ENCODE peak calls at places on chromosomes 4 and X, in ten cellular contexts. F is A549, W is adipocyte, A is breast epithelium, G is HCT116, B is prostate gland, M is NT2/D1, L is OCI-LY7, Q is psoas muscle, N is endodermal cell. T is an unnamed sample.

GRCh38 chr4:57763070-57763469 is 652.9 kb upstream of the IGFBP7 start:
- DNase-seq in F (no peak), W (no peak), A (no peak), G (no peak), B (no peak), M (no peak), L (no peak), Q (no peak), N (no peak), T (no peak)

GRCh38 chrX:75596178-75596577 is 73.3 kb upstream of the ZDHHC15 start:
- DNase-seq in F (no peak), W (peak; percentile 35), A (no peak), G (no peak), B (no peak), M (no peak), L (no peak), Q (no peak), N (no peak), T (no peak)

GRCh38 chrX:107716045-107716684 is 59.4 kb downstream of the TSC22D3 start:
- DNase-seq in F (no peak), W (peak; percentile 34), A (no peak), G (no peak), B (no peak), M (no peak), L (peak; percentile 24), Q (no peak), N (peak; percentile 89), T (peak; percentile 52)

GRCh38 chr4:123481034-123481433 is 84.4 kb downstream of the SPRY1 start:
- DNase-seq in F (peak; percentile 3), W (peak; percentile 36), A (no peak), G (no peak), B (no peak), M (no peak), L (no peak), Q (no peak), N (no peak), T (no peak)

GRCh38 chrX:110316351-110317078 is 1.4 kb downstream of the AMMECR1 start:
- DNase-seq in F (no peak), W (peak; percentile 59), A (no peak), G (no peak), B (no peak), M (no peak), L (no peak), Q (no peak), N (no peak), T (no peak)

GRCh38 chr4:65422109-65422508 is 248.2 kb downstream of the EPHA5 start:
- DNase-seq in F (no peak), W (no peak), A (no peak), G (no peak), B (no peak), M (no peak), L (no peak), Q (no peak), N (no peak), T (no peak)

GRCh38 chr4:16278178-16278577 is 51.9 kb upstream of the TAPT1 start:
- DNase-seq in F (no peak), W (no peak), A (no peak), G (no peak), B (no peak), M (no peak), L (no peak), Q (no peak), N (no peak), T (no peak)

GRCh38 chrX:23008431-23009099 is 8.8 kb downstream of the DDX53 start:
- DNase-seq in F (peak; percentile 31), W (peak; percentile 21), A (no peak), G (peak; percentile 6), B (no peak), M (peak; percentile 23), L (peak; percentile 0), Q (no peak), N (no peak), T (no peak)

GRCh38 chrX:26442340-26442739 is 226.4 kb downstream of the MAGEB5 start:
- DNase-seq in F (peak; percentile 1), W (no peak), A (no peak), G (peak; percentile 2), B (no peak), M (peak; percentile 16), L (no peak), Q (no peak), N (no peak), T (no peak)

GRCh38 chr4:40333921-40334352 is 1.2 kb upstream of the CHRNA9 start:
- DNase-seq in F (peak; percentile 45), W (peak; percentile 92), A (no peak), G (peak; percentile 69), B (no peak), M (no peak), L (no peak), Q (no peak), N (no peak), T (no peak)

GRCh38 chrX:19990225-19990518 is 689 bp downstream of the BCLAF3 start:
- DNase-seq in F (no peak), W (peak; percentile 27), A (no peak), G (no peak), B (no peak), M (no peak), L (no peak), Q (no peak), N (no peak), T (no peak)

GRCh38 chr4:134201216-134202098 is at the start of gene PABPC4L:
- DNase-seq in F (peak; percentile 19), W (peak; percentile 80), A (no peak), G (no peak), B (peak; percentile 73), M (no peak), L (no peak), Q (peak; percentile 26), N (peak; percentile 80), T (no peak)

GRCh38 chrX:71997320-71997719 is 86.7 kb downstream of the NHSL2 start:
- DNase-seq in F (no peak), W (no peak), A (no peak), G (no peak), B (no peak), M (no peak), L (no peak), Q (no peak), N (peak; percentile 52), T (no peak)

GRCh38 chr4:7185487-7186030 is 6.8 kb upstream of the SORCS2 start:
- DNase-seq in F (no peak), W (no peak), A (peak; percentile 25), G (no peak), B (no peak), M (no peak), L (no peak), Q (no peak), N (peak; percentile 43), T (no peak)

GRCh38 chr4:184400375-184400870 is 73.9 kb downstream of the IRF2 start:
- DNase-seq in F (peak; percentile 58), W (peak; percentile 97), A (no peak), G (no peak), B (no peak), M (no peak), L (no peak), Q (no peak), N (no peak), T (no peak)

DNA sequence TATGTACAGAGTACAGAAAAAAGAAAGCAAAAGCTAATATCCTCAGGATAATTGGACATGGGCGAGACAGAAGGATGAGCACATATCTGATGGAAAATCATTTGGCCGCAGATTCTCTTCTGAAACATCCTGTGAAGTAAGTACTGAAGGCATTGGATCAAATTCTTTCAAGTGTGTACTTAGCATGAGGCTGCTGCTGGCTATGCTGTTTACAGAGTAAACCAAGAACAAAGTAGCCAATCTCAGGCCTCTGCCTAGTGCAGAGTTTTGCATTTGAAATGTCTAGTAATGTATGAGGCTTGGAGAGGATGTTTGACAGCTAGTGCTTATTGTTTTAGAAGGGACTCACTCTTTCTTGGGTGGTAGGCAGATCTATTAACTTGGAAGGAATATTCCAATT is 128.5 kb downstream of the MAGEC2 start:
- DNase-seq in F (no peak), W (no peak), A (no peak), G (no peak), B (no peak), M (no peak), L (no peak), Q (no peak), N (no peak), T (no peak)
- H3K9me3 ChIP-seq in F (no peaks in the 10 kb centered on the region), W (no peaks in the 10 kb centered on the region), A (no peaks in the 10 kb centered on the region), G (no peaks in the 10 kb centered on the region), B (no peaks in the 10 kb centered on the region), M (no peaks in the 10 kb centered on the region), L (no peaks in the 10 kb centered on the region), Q (no peaks in the 10 kb centered on the region), N (no peaks in the 10 kb centered on the region), T (no peaks in the 10 kb centered on the region)

GRCh38 chrX:156002517-156002916 is 5.0 kb downstream of the IL9R start:
- DNase-seq in F (no peak), W (no peak), A (no peak), G (no peak), B (no peak), M (no peak), L (no peak), Q (no peak), N (no peak), T (no peak)

GRCh38 chrX:156003486-156004185 is 6.1 kb downstream of the IL9R start:
- DNase-seq in F (no peak), W (no peak), A (no peak), G (no peak), B (no peak), M (no peak), L (no peak), Q (no peak), N (no peak), T (no peak)

GRCh38 chrX:156004256-156004655 is 6.8 kb downstream of the IL9R start:
- DNase-seq in F (no peak), W (peak; percentile 19), A (no peak), G (no peak), B (no peak), M (no peak), L (no peak), Q (no peak), N (no peak), T (no peak)

GRCh38 chrX:156005144-156005543 is 7.6 kb downstream of the IL9R start:
- DNase-seq in F (no peak), W (no peak), A (no peak), G (no peak), B (no peak), M (no peak), L (no peak), Q (no peak), N (no peak), T (no peak)

GRCh38 chrX:156004740-156005139 is 7.2 kb downstream of the IL9R start:
- DNase-seq in F (no peak), W (no peak), A (no peak), G (no peak), B (no peak), M (no peak), L (no peak), Q (no peak), N (no peak), T (no peak)
- H3K9me3 ChIP-seq in F (no peaks in the 10 kb centered on the region), W (no peaks in the 10 kb centered on the region), A (no peaks in the 10 kb centered on the region), G (no peaks in the 10 kb centered on the region), B (no peaks in the 10 kb centered on the region), M (no peaks in the 10 kb centered on the region), L (no peaks in the 10 kb centered on the region), Q (no peaks in the 10 kb centered on the region), N (peaks cover 30% of the 10 kb centered on the region), T (no peaks in the 10 kb centered on the region)

GRCh38 chr4:2372488-2373030 is 45.9 kb downstream of the ZFYVE28 start:
- DNase-seq in F (no peak), W (no peak), A (no peak), G (no peak), B (no peak), M (no peak), L (no peak), Q (no peak), N (no peak), T (no peak)
- H3K9me3 ChIP-seq in F (no peaks in the 10 kb centered on the region), W (peaks cover 7% of the 10 kb centered on the region), A (no peaks in the 10 kb centered on the region), G (no peaks in the 10 kb centered on the region), B (no peaks in the 10 kb centered on the region), M (peaks cover 12% of the 10 kb centered on the region), L (peaks cover 6% of the 10 kb centered on the region), Q (peaks cover 5% of the 10 kb centered on the region), N (no peaks in the 10 kb centered on the region), T (no peaks in the 10 kb centered on the region)

GRCh38 chr4:163875327-163875726 is 380.8 kb downstream of the TMA16 start:
- DNase-seq in F (no peak), W (no peak), A (no peak), G (no peak), B (no peak), M (no peak), L (no peak), Q (no peak), N (no peak), T (no peak)
- H3K9me3 ChIP-seq in F (no peaks in the 10 kb centered on the region), W (no peaks in the 10 kb centered on the region), A (no peaks in the 10 kb centered on the region), G (no peaks in the 10 kb centered on the region), B (no peaks in the 10 kb centered on the region), M (no peaks in the 10 kb centered on the region), L (no peaks in the 10 kb centered on the region), Q (no peaks in the 10 kb centered on the region), N (no peaks in the 10 kb centered on the region), T (no peaks in the 10 kb centered on the region)